ENCODE peak calls at places on chromosomes 13 and 19, in six cellular contexts. K, Q, C, N, Y and B are unnamed samples.
A peak's percentile ranks its signal among the peaks of the same experiment; 100 is the strongest.

GRCh38 chr19:3057275-3057714 is 5.0 kb downstream of the TLE5 start:
- DNase-seq in C (peak; percentile 96), N (no peak), Q (no peak), K (no peak), Y (no peak), B (no peak)

GRCh38 chr13:95233026-95233635 is 68.1 kb downstream of the ABCC4 start:
- DNase-seq in K (no peak), C (no peak), N (no peak), Q (no peak), Y (no peak), B (no peak)

GRCh38 chr13:37869756-37870488 is at the start of gene TRPC4:
- DNase-seq in Q (no peak), Y (no peak), N (no peak), K (peak; percentile 1), C (peak; percentile 83), B (peak; percentile 31)

GRCh38 chr13:114151031-114151430 is 18.6 kb upstream of the RASA3 start:
- DNase-seq in K (no peak), Y (no peak), Q (no peak), N (no peak), C (peak; percentile 48), B (no peak)

GRCh38 chr13:88434953-88435352 is 763.8 kb downstream of the SLITRK5 start:
- DNase-seq in C (no peak), K (no peak), N (no peak), Y (no peak), Q (no peak), B (no peak)

GRCh38 chr13:95176611-95177259 is 124.5 kb downstream of the ABCC4 start:
- DNase-seq in Y (no peak), C (no peak), N (no peak), K (peak; percentile 79), Q (no peak), B (no peak)

GRCh38 chr19:16373539-16373938 is 48.9 kb downstream of the KLF2 start:
- DNase-seq in C (peak; percentile 87), Q (no peak), Y (no peak), K (no peak), N (no peak), B (no peak)

GRCh38 chr19:6023085-6023682 is 45.2 kb upstream of the RANBP3 start:
- DNase-seq in C (peak; percentile 70), K (no peak), Q (no peak), N (no peak), Y (no peak), B (no peak)

GRCh38 chr19:20662421-20663105 is 1.2 kb upstream of the ZNF626 start:
- DNase-seq in N (no peak), C (peak; percentile 80), Q (no peak), Y (no peak), K (no peak), B (no peak)

GRCh38 chr19:3270908-3271307 is 46.4 kb downstream of the CELF5 start:
- DNase-seq in Q (peak; percentile 24), K (peak; percentile 64), N (no peak), C (no peak), Y (peak; percentile 29), B (no peak)

GRCh38 chr19:31491246-31491645 is 142.0 kb upstream of the TSHZ3 start:
- DNase-seq in N (no peak), Y (no peak), K (no peak), Q (no peak), C (no peak), B (no peak)

GRCh38 chr13:113906566-113906965 is 42.7 kb upstream of the GAS6 start:
- DNase-seq in Y (no peak), N (no peak), C (no peak), Q (no peak), K (no peak), B (no peak)

GRCh38 chr13:73268306-73268705 is 209.5 kb downstream of the KLF5 start:
- DNase-seq in Y (no peak), K (no peak), C (no peak), Q (no peak), N (no peak), B (peak; percentile 7)

GRCh38 chr19:970695-971094 is 13.4 kb upstream of the WDR18 start:
- DNase-seq in C (no peak), N (no peak), Q (no peak), Y (no peak), K (no peak), B (no peak)

GRCh38 chr13:83125791-83126190 is 756.5 kb downstream of the SLITRK1 start:
- DNase-seq in C (no peak), Q (no peak), N (no peak), K (no peak), Y (no peak), B (no peak)